ENCODE peak calls at places on chromosomes 3 and 15, in ten cellular contexts. One of them, this sample, is unnamed.

GRCh38 chr3:117750674-117751073 is 1041.1 kb downstream of the TUSC7 start:
- DNase-seq in OCI-LY7: no peak
- DNase-seq in putamen: no peak
- DNase-seq in activated naive CD4-positive, alpha-beta T cell treated with anti-CD3 and anti-CD28 coated beads, Interleukin-2, amount 50 U/mL, for 72 hours: no peak
- DNase-seq in H9: no peak
- DNase-seq in right cardiac atrium: no peak
- DNase-seq in COLO829: no peak
- DNase-seq in GF-D8: no peak
- DNase-seq in LHCN-M2: no peak
- DNase-seq in hypothalamus: no peak
- DNase-seq in this sample: no peak

GRCh38 chr3:113712129-113712528 is 15.7 kb upstream of the USF3 start:
- DNase-seq in GF-D8: no peak
- DNase-seq in OCI-LY7: no peak
- DNase-seq in H9: no peak
- DNase-seq in COLO829: peak; percentile 76
- DNase-seq in LHCN-M2: no peak
- DNase-seq in hypothalamus: no peak
- DNase-seq in right cardiac atrium: no peak
- DNase-seq in putamen: no peak
- DNase-seq in activated naive CD4-positive, alpha-beta T cell treated with anti-CD3 and anti-CD28 coated beads, Interleukin-2, amount 50 U/mL, for 72 hours: no peak
- DNase-seq in this sample: no peak

GRCh38 chr3:188274249-188274915 is 120.4 kb downstream of the LPP start:
- DNase-seq in activated naive CD4-positive, alpha-beta T cell treated with anti-CD3 and anti-CD28 coated beads, Interleukin-2, amount 50 U/mL, for 72 hours: no peak
- DNase-seq in LHCN-M2: peak; percentile 62
- DNase-seq in GF-D8: no peak
- DNase-seq in COLO829: no peak
- DNase-seq in hypothalamus: no peak
- DNase-seq in OCI-LY7: no peak
- DNase-seq in H9: no peak
- DNase-seq in putamen: no peak
- DNase-seq in right cardiac atrium: no peak
- DNase-seq in this sample: no peak

GRCh38 chr3:152385761-152386160 is 117.0 kb downstream of the MBNL1 start:
- DNase-seq in putamen: no peak
- DNase-seq in GF-D8: no peak
- DNase-seq in OCI-LY7: no peak
- DNase-seq in COLO829: peak; percentile 81
- DNase-seq in right cardiac atrium: no peak
- DNase-seq in LHCN-M2: peak; percentile 74
- DNase-seq in H9: no peak
- DNase-seq in activated naive CD4-positive, alpha-beta T cell treated with anti-CD3 and anti-CD28 coated beads, Interleukin-2, amount 50 U/mL, for 72 hours: no peak
- DNase-seq in hypothalamus: no peak
- DNase-seq in this sample: no peak

GRCh38 chr3:134496481-134497071 is 10.7 kb downstream of the CEP63 start:
- DNase-seq in OCI-LY7: no peak
- DNase-seq in hypothalamus: no peak
- DNase-seq in LHCN-M2: peak; percentile 66
- DNase-seq in putamen: no peak
- DNase-seq in activated naive CD4-positive, alpha-beta T cell treated with anti-CD3 and anti-CD28 coated beads, Interleukin-2, amount 50 U/mL, for 72 hours: no peak
- DNase-seq in COLO829: no peak
- DNase-seq in GF-D8: no peak
- DNase-seq in H9: no peak
- DNase-seq in right cardiac atrium: no peak
- DNase-seq in this sample: no peak

GRCh38 chr3:189365609-189366564 is 194.1 kb downstream of the TPRG1 start:
- DNase-seq in GF-D8: no peak
- DNase-seq in putamen: no peak
- DNase-seq in H9: no peak
- DNase-seq in right cardiac atrium: no peak
- DNase-seq in OCI-LY7: no peak
- DNase-seq in activated naive CD4-positive, alpha-beta T cell treated with anti-CD3 and anti-CD28 coated beads, Interleukin-2, amount 50 U/mL, for 72 hours: no peak
- DNase-seq in hypothalamus: no peak
- DNase-seq in LHCN-M2: peak; percentile 21
- DNase-seq in COLO829: no peak
- DNase-seq in this sample: no peak

GRCh38 chr3:180744226-180744625 is 64.9 kb upstream of the CCDC39 start:
- DNase-seq in right cardiac atrium: no peak
- DNase-seq in OCI-LY7: no peak
- DNase-seq in putamen: no peak
- DNase-seq in LHCN-M2: no peak
- DNase-seq in hypothalamus: no peak
- DNase-seq in activated naive CD4-positive, alpha-beta T cell treated with anti-CD3 and anti-CD28 coated beads, Interleukin-2, amount 50 U/mL, for 72 hours: no peak
- DNase-seq in COLO829: no peak
- DNase-seq in H9: no peak
- DNase-seq in GF-D8: no peak
- DNase-seq in this sample: no peak

GRCh38 chr3:75224419-75224818 is 439.7 kb upstream of the FRG2C start:
- DNase-seq in GF-D8: no peak
- DNase-seq in putamen: no peak
- DNase-seq in right cardiac atrium: no peak
- DNase-seq in COLO829: no peak
- DNase-seq in LHCN-M2: no peak
- DNase-seq in activated naive CD4-positive, alpha-beta T cell treated with anti-CD3 and anti-CD28 coated beads, Interleukin-2, amount 50 U/mL, for 72 hours: no peak
- DNase-seq in H9: no peak
- DNase-seq in OCI-LY7: no peak
- DNase-seq in hypothalamus: no peak
- DNase-seq in this sample: no peak

GRCh38 chr3:171526146-171526545 is 65.9 kb upstream of the TNIK start:
- DNase-seq in COLO829: no peak
- DNase-seq in LHCN-M2: no peak
- DNase-seq in GF-D8: no peak
- DNase-seq in H9: no peak
- DNase-seq in OCI-LY7: no peak
- DNase-seq in right cardiac atrium: no peak
- DNase-seq in putamen: no peak
- DNase-seq in activated naive CD4-positive, alpha-beta T cell treated with anti-CD3 and anti-CD28 coated beads, Interleukin-2, amount 50 U/mL, for 72 hours: no peak
- DNase-seq in hypothalamus: no peak
- DNase-seq in this sample: no peak

GRCh38 chr15:60667925-60668324 is 189.0 kb upstream of the ICE2 start:
- DNase-seq in H9: no peak
- DNase-seq in COLO829: no peak
- DNase-seq in GF-D8: no peak
- DNase-seq in hypothalamus: no peak
- DNase-seq in OCI-LY7: no peak
- DNase-seq in LHCN-M2: no peak
- DNase-seq in right cardiac atrium: no peak
- DNase-seq in activated naive CD4-positive, alpha-beta T cell treated with anti-CD3 and anti-CD28 coated beads, Interleukin-2, amount 50 U/mL, for 72 hours: no peak
- DNase-seq in putamen: no peak
- DNase-seq in this sample: no peak

GRCh38 chr15:33096134-33096533 is 98.4 kb downstream of the FMN1 start:
- DNase-seq in putamen: no peak
- DNase-seq in right cardiac atrium: no peak
- DNase-seq in OCI-LY7: no peak
- DNase-seq in activated naive CD4-positive, alpha-beta T cell treated with anti-CD3 and anti-CD28 coated beads, Interleukin-2, amount 50 U/mL, for 72 hours: no peak
- DNase-seq in hypothalamus: no peak
- DNase-seq in GF-D8: no peak
- DNase-seq in H9: no peak
- DNase-seq in COLO829: no peak
- DNase-seq in LHCN-M2: no peak
- DNase-seq in this sample: no peak

GRCh38 chr3:132090921-132091320 is 56.1 kb upstream of the CPNE4 start:
- DNase-seq in COLO829: no peak
- DNase-seq in putamen: no peak
- DNase-seq in H9: no peak
- DNase-seq in activated naive CD4-positive, alpha-beta T cell treated with anti-CD3 and anti-CD28 coated beads, Interleukin-2, amount 50 U/mL, for 72 hours: no peak
- DNase-seq in GF-D8: no peak
- DNase-seq in right cardiac atrium: no peak
- DNase-seq in hypothalamus: no peak
- DNase-seq in OCI-LY7: no peak
- DNase-seq in LHCN-M2: peak; percentile 41
- DNase-seq in this sample: no peak

This sample was measured in iPS DF 19.7.